ENCODE peak calls at places on chromosome X, in four cellular contexts. Z is lower lobe of right lung, Y is HCT116, U is pancreas. E is an unnamed sample.
A peak's percentile ranks its signal among the peaks of the same experiment; 100 is the strongest.

GRCh38 chrX:72373136-72373535 is 67.4 kb upstream of the CITED1 start:
- DNase-seq in U (no peak), Y (no peak), Z (no peak), E (no peak)

GRCh38 chrX:123167621-123168020 is 16.5 kb upstream of the GRIA3 start:
- DNase-seq in Y (no peak), U (no peak), Z (no peak), E (no peak)

GRCh38 chrX:139691493-139691842 is 16.5 kb downstream of the MCF2 start:
- DNase-seq in Z (no peak), U (peak; percentile 7), Y (no peak), E (no peak)

GRCh38 chrX:39957816-39958561 is 139.8 kb downstream of the BCOR start:
- DNase-seq in Z (no peak), U (no peak), Y (no peak), E (no peak)

GRCh38 chrX:78658851-78659744 is at the start of gene RTL3:
- DNase-seq in Z (no peak), U (no peak), Y (no peak), E (no peak)

GRCh38 chrX:16138108-16138427 is 14.7 kb downstream of the GRPR start:
- DNase-seq in Z (no peak), U (no peak), Y (peak; percentile 12), E (no peak)

GRCh38 chrX:12974217-12974796 is 603 bp upstream of the TMSB4X start:
- DNase-seq in U (peak; percentile 35), Z (peak; percentile 83), Y (no peak), E (peak; percentile 36)

GRCh38 chrX:55715847-55716246 is 1.7 kb upstream of the RRAGB start:
- DNase-seq in Z (no peak), Y (no peak), U (no peak), E (no peak)

GRCh38 chrX:41302293-41302868 is 31.6 kb upstream of the DDX3X start:
- DNase-seq in U (no peak), Z (no peak), Y (no peak), E (no peak)

GRCh38 chrX:34563061-34563460 is 94.0 kb downstream of the TMEM47 start:
- DNase-seq in Y (no peak), Z (no peak), U (no peak), E (no peak)

GRCh38 chrX:43278440-43278839 is 377.7 kb upstream of the MAOA start:
- DNase-seq in Y (no peak), U (no peak), Z (no peak), E (no peak)

GRCh38 chrX:82556588-82556987 is 951.5 kb upstream of the POU3F4 start:
- DNase-seq in Y (no peak), U (no peak), Z (no peak), E (no peak)

GRCh38 chrX:49919617-49920016 is 2.8 kb upstream of the CLCN5 start:
- DNase-seq in Y (no peak), Z (no peak), U (peak; percentile 39), E (peak; percentile 19)

GRCh38 chrX:151151668-151152267 is 24.6 kb upstream of the GPR50 start:
- DNase-seq in U (peak; percentile 34), Z (no peak), Y (peak; percentile 13), E (peak; percentile 62)

GRCh38 chrX:133005038-133005437 is 46.6 kb upstream of the HS6ST2 start:
- DNase-seq in Z (no peak), U (no peak), Y (no peak), E (no peak)

GRCh38 chrX:151741606-151742005 is 7.1 kb downstream of the CNGA2 start:
- DNase-seq in Y (no peak), Z (no peak), U (no peak), E (no peak)

GRCh38 chrX:150365051-150365952 is 2.2 kb downstream of the MAMLD1 start:
- DNase-seq in Z (peak; percentile 70), U (peak; percentile 73), Y (peak; percentile 35), E (peak; percentile 32)

GRCh38 chrX:131802836-131803626 is 220.1 kb upstream of the STK26 start:
- DNase-seq in Z (no peak), Y (no peak), U (peak; percentile 89), E (peak; percentile 86)

GRCh38 chrX:94901849-94902248 is 1227.8 kb downstream of the FAM133A start:
- DNase-seq in Y (no peak), Z (no peak), U (no peak), E (no peak)

GRCh38 chrX:51395807-51396728 is 63.4 kb downstream of the NUDT10 start:
- DNase-seq in Z (peak; percentile 39), Y (no peak), U (peak; percentile 40), E (peak; percentile 24)

GRCh38 chrX:121103381-121103780 is 56.0 kb downstream of the GLUD2 start:
- DNase-seq in Y (no peak), U (no peak), Z (no peak), E (no peak)

GRCh38 chrX:103941201-103941975 is 21.0 kb upstream of the TMSB15B start:
- DNase-seq in Y (no peak), Z (no peak), U (no peak), E (peak; percentile 48)

GRCh38 chrX:85375333-85375738 is 4.1 kb downstream of the POF1B start:
- DNase-seq in U (no peak), Z (no peak), Y (no peak), E (no peak)

GRCh38 chrX:13491061-13491460 is 78.3 kb upstream of the EGFL6 start:
- DNase-seq in U (no peak), Z (no peak), Y (no peak), E (no peak)

GRCh38 chrX:69137911-69138310 is 27.3 kb downstream of the PJA1 start:
- DNase-seq in Y (no peak), Z (no peak), U (no peak), E (no peak)

GRCh38 chrX:11351375-11352295 is 58.4 kb downstream of the AMELX start:
- DNase-seq in U (no peak), Z (peak; percentile 38), Y (no peak), E (no peak)

GRCh38 chrX:129932792-129933321 is 26.9 kb downstream of the UTP14A start:
- DNase-seq in Z (peak; percentile 48), Y (no peak), U (peak; percentile 26), E (no peak)

GRCh38 chrX:68511255-68511654 is 12.4 kb downstream of the YIPF6 start:
- DNase-seq in Y (no peak), U (peak; percentile 43), Z (no peak), E (peak; percentile 56)

GRCh38 chrX:121457096-121457495 is 409.7 kb downstream of the GLUD2 start:
- DNase-seq in Y (no peak), Z (no peak), U (no peak), E (no peak)

DNA sequence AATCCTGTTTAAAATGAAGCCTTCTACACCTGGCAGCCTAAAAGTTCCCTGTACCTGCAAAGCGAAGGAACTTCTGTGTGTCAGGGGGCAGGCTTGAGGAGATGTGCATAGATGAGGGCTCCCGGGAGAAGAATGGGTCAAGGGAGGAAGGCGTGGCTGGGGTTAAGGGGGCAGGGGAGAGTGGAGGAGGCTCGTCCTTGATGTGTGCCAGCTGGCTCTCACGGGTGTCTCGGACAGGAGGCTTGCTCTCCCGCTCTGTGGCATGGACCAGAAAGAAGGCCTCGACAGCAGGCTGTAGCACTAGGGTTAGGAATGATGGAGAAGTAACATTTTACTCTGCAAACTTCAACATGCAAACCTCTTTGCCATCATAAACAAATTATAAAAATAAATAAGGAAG is 104.6 kb upstream of the HSD17B10 start:
- DNase-seq in U (no peak), Z (no peak), Y (no peak), E (no peak)
- H3K27me3 ChIP-seq in U (no peaks in the 10 kb centered on the region), Z (no peaks in the 10 kb centered on the region), Y (no peaks in the 10 kb centered on the region), E (no peaks in the 10 kb centered on the region)

GRCh38 chrX:54066841-54067240 is 22.6 kb upstream of the PHF8 start:
- DNase-seq in Z (no peak), Y (no peak), U (no peak), E (no peak)
- H3K4me1 ChIP-seq in Z (no peaks in the 10 kb centered on the region), Y (no peaks in the 10 kb centered on the region), U (no peaks in the 10 kb centered on the region), E (no peaks in the 10 kb centered on the region)

GRCh38 chrX:108297290-108297689 is 140.9 kb downstream of the COL4A6 start:
- DNase-seq in U (no peak), Z (no peak), Y (no peak), E (no peak)

GRCh38 chrX:108299704-108300103 is 138.5 kb downstream of the COL4A6 start:
- DNase-seq in Y (no peak), U (no peak), Z (no peak), E (no peak)

GRCh38 chrX:108303682-108304081 is 134.5 kb downstream of the COL4A6 start:
- DNase-seq in Y (no peak), Z (no peak), U (no peak), E (no peak)

GRCh38 chrX:108298165-108298602 is 140.0 kb downstream of the COL4A6 start:
- DNase-seq in U (no peak), Z (no peak), Y (no peak), E (no peak)

DNA sequence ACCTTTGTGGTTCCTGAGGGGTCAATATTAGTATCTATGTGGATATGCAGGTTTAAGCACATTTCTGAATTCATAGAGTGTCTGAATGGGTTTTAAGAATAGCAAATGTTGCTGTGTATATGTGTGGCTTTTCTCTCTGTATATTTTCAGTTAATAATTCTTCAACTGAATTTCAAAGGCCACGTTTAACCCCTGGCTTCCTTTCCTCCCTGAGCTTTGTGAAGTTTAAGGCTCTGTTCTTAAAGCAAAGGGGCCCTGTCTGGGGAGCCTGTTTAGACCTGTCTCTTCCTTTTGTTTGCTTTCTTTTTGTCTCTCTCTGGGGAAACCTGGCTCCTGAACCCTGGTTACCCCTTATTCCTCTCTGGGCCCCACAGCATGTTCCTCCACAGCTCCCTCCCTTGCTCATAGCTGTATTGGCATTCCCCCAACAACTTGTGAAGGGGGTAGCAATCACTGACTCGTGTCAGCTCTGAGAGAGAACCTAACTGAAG is 139.1 kb downstream of the COL4A6 start:
- DNase-seq in Z (no peak), U (no peak), Y (no peak), E (no peak)
- H3K27me3 ChIP-seq in Z (no peaks in the 10 kb centered on the region), U (no peaks in the 10 kb centered on the region), Y (no peaks in the 10 kb centered on the region), E (no peaks in the 10 kb centered on the region)

GRCh38 chrX:153488231-153488914 is 6.4 kb upstream of the BGN start:
- DNase-seq in U (no peak), Z (no peak), Y (no peak), E (no peak)

GRCh38 chrX:153492153-153492454 is 2.7 kb upstream of the BGN start:
- DNase-seq in U (no peak), Z (no peak), Y (no peak), E (no peak)

GRCh38 chrX:153492543-153492942 is 2.2 kb upstream of the BGN start:
- DNase-seq in U (no peak), Y (no peak), Z (no peak), E (no peak)

GRCh38 chrX:153491351-153492152 is 3.2 kb upstream of the BGN start:
- DNase-seq in Z (no peak), Y (no peak), U (no peak), E (no peak)

DNA sequence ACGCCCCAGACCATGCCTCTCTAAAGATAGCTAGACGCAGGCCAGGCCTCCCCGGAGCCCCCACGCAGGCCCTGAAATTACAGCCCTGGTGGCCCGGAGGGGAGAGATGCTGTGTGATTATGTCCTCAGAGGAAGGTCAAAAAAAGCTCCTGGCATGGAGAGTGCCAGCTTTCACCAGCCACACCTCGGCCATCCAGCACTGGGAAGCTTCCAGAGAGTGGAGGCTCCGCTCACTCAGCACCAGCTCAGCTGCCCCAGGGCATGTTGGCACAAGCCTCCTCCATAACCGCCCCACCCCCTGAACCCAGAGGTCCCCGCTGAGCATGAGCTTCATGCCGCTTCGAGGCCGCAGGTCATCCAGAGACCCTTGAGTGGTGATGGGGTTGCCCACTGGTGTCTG is 4.6 kb upstream of the BGN start:
- DNase-seq in Y (no peak), Z (no peak), U (no peak), E (no peak)
- H3K4me1 ChIP-seq in Y (no peaks in the 10 kb centered on the region), Z (peaks cover 4% of the 10 kb centered on the region), U (no peaks in the 10 kb centered on the region), E (no peaks in the 10 kb centered on the region)

E was measured in CD4-positive, CD25-positive, alpha-beta regulatory T cell.